ENCODE peak calls at places on chromosomes 5 and 9, in ten cellular contexts. N is kidney, B is NB4, Y is cardiac muscle cell, G is lung, X is heart right ventricle, S is fibroblast of lung, Z is thoracic aorta, M is PC-3, D is A549. J is an unnamed sample.

GRCh38 chr9:128637656-128638055 is 19.0 kb downstream of the DYNC2I2 start:
- DNase-seq in N (no peak), B (no peak), Y (peak), G (no peak), X (no peak), S (peak), Z (no peak), M (no peak), D (no peak), J (no peak)

GRCh38 chr5:159098285-159099048 is 1.2 kb downstream of the EBF1 start:
- DNase-seq in N (no peak), B (no peak), Y (no peak), G (no peak), X (no peak), S (no peak), Z (no peak), M (no peak), D (peak), J (no peak)

GRCh38 chr5:147509710-147510651 is at the start of gene DPYSL3:
- DNase-seq in N (peak), B (no peak), Y (peak), G (peak), X (peak), S (peak), Z (peak), M (peak), D (peak), J (no peak)

GRCh38 chr5:14036947-14037346 is 92.5 kb upstream of the DNAH5 start:
- DNase-seq in N (no peak), B (no peak), Y (no peak), G (no peak), X (no peak), S (no peak), Z (no peak), M (no peak), D (peak), J (no peak)

GRCh38 chr9:27791311-27791710 is 218.0 kb upstream of the C9orf72 start:
- DNase-seq in N (no peak), B (no peak), Y (no peak), G (no peak), X (no peak), S (no peak), Z (no peak), M (peak), D (no peak), J (no peak)

GRCh38 chr9:133919253-133920115 is 72.6 kb downstream of the VAV2 start:
- DNase-seq in N (no peak), B (no peak), Y (peak), G (no peak), X (no peak), S (no peak), Z (no peak), M (no peak), D (no peak), J (no peak)

GRCh38 chr5:3598236-3598635 is 2.6 kb downstream of the IRX1 start:
- DNase-seq in N (no peak), B (no peak), Y (no peak), G (no peak), X (no peak), S (no peak), Z (no peak), M (no peak), D (no peak), J (no peak)

GRCh38 chr9:19998153-19998552 is 209.3 kb upstream of the SLC24A2 start:
- DNase-seq in N (no peak), B (peak), Y (peak), G (no peak), X (no peak), S (peak), Z (no peak), M (peak), D (no peak), J (no peak)

GRCh38 chr5:124948062-124948753 is 201.8 kb upstream of the ZNF608 start:
- DNase-seq in N (no peak), B (no peak), Y (peak), G (peak), X (no peak), S (no peak), Z (no peak), M (peak), D (no peak), J (no peak)

GRCh38 chr5:23314827-23315226 is 192.6 kb upstream of the PRDM9 start:
- DNase-seq in N (no peak), B (no peak), Y (no peak), G (no peak), X (no peak), S (peak), Z (no peak), M (peak), D (no peak), J (no peak)

GRCh38 chr5:171848487-171848886 is 62.9 kb downstream of the SMIM23 start:
- DNase-seq in N (no peak), B (peak), Y (no peak), G (no peak), X (no peak), S (no peak), Z (no peak), M (no peak), D (no peak), J (no peak)

GRCh38 chr9:113316032-113316431 is 12.9 kb upstream of the RNF183 start:
- DNase-seq in N (no peak), B (no peak), Y (no peak), G (no peak), X (no peak), S (no peak), Z (no peak), M (no peak), D (no peak), J (no peak)

GRCh38 chr5:21398511-21398910 is 1410.5 kb upstream of the CDH18 start:
- DNase-seq in N (no peak), B (no peak), Y (no peak), G (no peak), X (no peak), S (no peak), Z (no peak), M (no peak), D (no peak), J (no peak)

GRCh38 chr5:2066373-2066772 is 183.6 kb upstream of the IRX4 start:
- DNase-seq in N (no peak), B (no peak), Y (no peak), G (no peak), X (no peak), S (no peak), Z (no peak), M (no peak), D (no peak), J (no peak)
- H3K4me3 ChIP-seq in N (no peak), B (no peak), Y (no peak), G (no peak), X (no peak), S (no peak), Z (no peak), M (no peak), D (no peak), J (no peak)

GRCh38 chr5:134018154-134018985 is 13.6 kb upstream of the VDAC1 start:
- DNase-seq in N (no peak), B (no peak), Y (peak), G (no peak), X (no peak), S (no peak), Z (no peak), M (peak), D (peak), J (no peak)
- H3K4me3 ChIP-seq in N (no peak), B (no peak), Y (no peak), G (no peak), X (no peak), S (no peak), Z (no peak), M (no peak), D (no peak), J (no peak)

GRCh38 chr5:108606185-108606584 is 141.5 kb upstream of the FER start:
- DNase-seq in N (no peak), B (no peak), Y (no peak), G (no peak), X (no peak), S (no peak), Z (no peak), M (no peak), D (no peak), J (no peak)
- H3K4me3 ChIP-seq in N (no peak), B (no peak), Y (no peak), G (no peak), X (no peak), S (no peak), Z (no peak), M (no peak), D (no peak), J (no peak)

GRCh38 chr5:97986069-97986468 is 787.4 kb upstream of the RGMB start:
- DNase-seq in N (no peak), B (no peak), Y (peak), G (no peak), X (no peak), S (peak), Z (no peak), M (peak), D (no peak), J (no peak)
- H3K4me3 ChIP-seq in N (no peak), B (no peak), Y (no peak), G (no peak), X (no peak), S (no peak), Z (no peak), M (no peak), D (no peak), J (no peak)

DNA sequence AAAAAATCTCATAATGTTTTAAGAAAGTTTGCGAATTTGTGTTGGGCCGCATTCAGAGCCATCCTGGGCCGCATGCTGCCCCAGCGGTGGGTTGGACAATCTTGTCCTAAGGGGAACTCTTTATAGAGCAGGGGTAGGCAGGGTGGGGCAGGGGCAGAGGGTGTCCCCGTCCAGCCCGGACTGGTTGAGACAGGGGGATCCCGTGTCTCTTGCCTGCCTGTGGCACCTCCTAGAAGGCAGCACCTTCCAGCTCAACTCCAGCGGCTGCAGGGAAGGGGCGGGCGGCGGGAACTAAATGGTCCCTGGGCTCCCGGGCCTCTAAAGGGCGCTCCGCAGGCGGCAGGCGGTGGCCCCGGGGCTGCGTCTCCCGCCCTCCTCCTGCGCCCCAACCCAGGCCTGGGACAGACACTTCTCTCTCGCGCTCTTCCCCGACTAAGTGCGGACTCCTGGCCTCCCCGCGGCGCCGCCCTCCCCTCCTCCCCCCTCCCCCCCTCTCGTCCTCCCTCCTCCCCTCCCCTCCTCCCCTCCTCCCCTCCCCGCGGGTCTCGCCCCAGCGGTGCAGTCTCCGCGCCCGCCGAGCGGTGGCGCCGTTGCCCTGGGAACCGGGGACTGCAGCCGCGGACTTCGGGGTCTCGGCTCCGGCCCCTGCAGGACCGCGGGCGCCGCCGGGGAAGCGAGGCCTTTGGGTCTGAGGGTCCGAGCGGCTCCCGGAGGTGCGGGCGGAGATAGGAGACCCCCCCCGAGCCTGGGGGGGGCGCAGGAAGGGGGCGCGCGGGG is 132.6 kb downstream of the MRPL36 start:
- DNase-seq in N (peak), B (no peak), Y (peak), G (peak), X (peak), S (no peak), Z (no peak), M (peak), D (peak), J (peak)
- H3K4me3 ChIP-seq in N (no peak), B (no peak), Y (peak), G (no peak), X (peak), S (no peak), Z (peak), M (no peak), D (peak), J (no peak)

GRCh38 chr9:127370147-127370579 is 26.8 kb upstream of the SLC2A8 start:
- DNase-seq in N (no peak), B (no peak), Y (no peak), G (no peak), X (no peak), S (no peak), Z (no peak), M (no peak), D (no peak), J (no peak)
- H3K4me3 ChIP-seq in N (no peak), B (no peak), Y (no peak), G (no peak), X (no peak), S (no peak), Z (no peak), M (no peak), D (no peak), J (no peak)

DNA sequence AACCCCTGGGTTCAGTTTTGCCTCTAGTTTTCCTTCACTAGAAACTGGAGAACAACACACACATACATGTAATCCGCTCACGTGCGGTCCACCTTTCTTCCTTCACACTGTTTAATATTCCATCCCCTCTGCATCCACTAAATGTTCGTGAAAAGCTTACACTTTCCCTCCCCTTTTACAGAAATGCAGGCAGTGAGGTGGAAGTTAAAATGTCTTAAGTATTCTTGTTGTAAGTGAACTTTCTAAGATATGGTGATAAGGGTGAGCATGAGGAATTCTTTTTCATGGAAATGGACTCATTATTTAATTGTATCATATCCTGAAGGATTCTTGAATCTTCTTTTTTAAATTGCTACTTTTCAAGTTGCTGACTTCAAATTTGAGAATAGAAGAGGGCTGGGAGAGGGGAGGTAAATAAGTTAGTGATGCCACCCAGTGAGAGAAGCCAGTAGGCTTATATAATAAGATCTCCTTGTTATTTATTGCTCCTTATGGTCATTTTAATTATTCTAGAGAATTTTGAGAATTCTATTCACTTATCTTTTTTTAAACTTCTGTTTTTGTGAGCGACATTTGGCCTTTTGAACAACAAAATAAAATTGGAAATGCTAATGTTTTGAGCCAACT is 90.3 kb downstream of the TLE4 start:
- DNase-seq in N (no peak), B (no peak), Y (no peak), G (no peak), X (no peak), S (no peak), Z (no peak), M (no peak), D (no peak), J (no peak)
- H3K4me3 ChIP-seq in N (no peak), B (no peak), Y (no peak), G (no peak), X (no peak), S (no peak), Z (no peak), M (no peak), D (no peak), J (no peak)

GRCh38 chr9:100084145-100084478 is 14.7 kb downstream of the ERP44 start:
- DNase-seq in N (no peak), B (no peak), Y (no peak), G (no peak), X (no peak), S (no peak), Z (no peak), M (no peak), D (no peak), J (no peak)
- H3K4me3 ChIP-seq in N (no peak), B (no peak), Y (no peak), G (no peak), X (no peak), S (no peak), Z (no peak), M (no peak), D (no peak), J (no peak)

J was measured in CD8-positive, alpha-beta T cell.